ENCODE peak calls at places on chromosomes 3 and 15, in seven cellular contexts. X, M, P, E, F, D and B are unnamed samples.

GRCh38 chr3:197555281-197556261 is at the start of gene BDH1:
- DNase-seq in X (no peak), M (peak), P (peak), E (peak), F (no peak), D (peak), B (peak)

GRCh38 chr15:96851613-96852012 is 521.1 kb downstream of the NR2F2 start:
- DNase-seq in X (peak), M (no peak), P (peak), E (no peak), F (peak), D (no peak), B (no peak)

GRCh38 chr3:185929192-185930151 is 8.3 kb downstream of the TRA2B start:
- DNase-seq in X (no peak), M (no peak), P (no peak), E (no peak), F (no peak), D (no peak), B (no peak)

GRCh38 chr3:71360170-71360569 is 223.4 kb downstream of the FOXP1 start:
- DNase-seq in X (no peak), M (no peak), P (no peak), E (no peak), F (no peak), D (no peak), B (no peak)

GRCh38 chr15:40902605-40903561 is 8.6 kb downstream of the VPS18 start:
- DNase-seq in X (no peak), M (no peak), P (no peak), E (no peak), F (no peak), D (no peak), B (peak)

GRCh38 chr3:43723121-43723734 is 32.5 kb downstream of the ABHD5 start:
- DNase-seq in X (no peak), M (no peak), P (no peak), E (no peak), F (peak), D (no peak), B (no peak)

GRCh38 chr3:189334064-189334920 is 162.5 kb downstream of the TPRG1 start:
- DNase-seq in X (no peak), M (no peak), P (peak), E (no peak), F (peak), D (no peak), B (no peak)

GRCh38 chr3:196639517-196640500 is at the start of gene NRROS:
- DNase-seq in X (no peak), M (peak), P (no peak), E (peak), F (peak), D (peak), B (peak)

GRCh38 chr15:70528816-70529215 is 234.5 kb downstream of the UACA start:
- DNase-seq in X (no peak), M (peak), P (no peak), E (no peak), F (no peak), D (no peak), B (no peak)

GRCh38 chr15:101641894-101642293 is 10.3 kb downstream of the TM2D3 start:
- DNase-seq in X (no peak), M (peak), P (peak), E (no peak), F (no peak), D (no peak), B (no peak)

GRCh38 chr3:142808103-142808917 is 80.6 kb downstream of the PCOLCE2 start:
- DNase-seq in X (peak), M (no peak), P (peak), E (no peak), F (peak), D (no peak), B (no peak)

GRCh38 chr3:197399486-197399885 is 101.1 kb upstream of the DLG1 start:
- DNase-seq in X (no peak), M (no peak), P (no peak), E (no peak), F (no peak), D (no peak), B (no peak)

GRCh38 chr3:187293514-187293870 is 2.0 kb upstream of the MASP1 start:
- DNase-seq in X (no peak), M (no peak), P (no peak), E (no peak), F (no peak), D (no peak), B (no peak)

GRCh38 chr3:172138792-172139507 is 99.6 kb downstream of the FNDC3B start:
- DNase-seq in X (peak), M (peak), P (peak), E (peak), F (peak), D (no peak), B (no peak)

GRCh38 chr15:68379759-68380290 is 52.1 kb downstream of the ITGA11 start:
- DNase-seq in X (no peak), M (no peak), P (no peak), E (no peak), F (no peak), D (no peak), B (no peak)

GRCh38 chr3:32593903-32594525 is 23.4 kb upstream of the DYNC1LI1 start:
- DNase-seq in X (no peak), M (no peak), P (no peak), E (no peak), F (peak), D (no peak), B (no peak)

GRCh38 chr15:74193905-74194304 is 8.7 kb downstream of the STRA6 start:
- DNase-seq in X (no peak), M (no peak), P (no peak), E (no peak), F (no peak), D (no peak), B (no peak)

GRCh38 chr3:64238971-64239667 is 13.9 kb upstream of the PRICKLE2 start:
- DNase-seq in X (peak), M (peak), P (peak), E (peak), F (peak), D (peak), B (peak)

GRCh38 chr3:161989012-161989411 is 492.4 kb downstream of the OTOL1 start:
- DNase-seq in X (peak), M (no peak), P (no peak), E (no peak), F (peak), D (no peak), B (no peak)

GRCh38 chr15:36265422-36265821 is 314.0 kb upstream of the CDIN1 start:
- DNase-seq in X (no peak), M (no peak), P (no peak), E (no peak), F (no peak), D (no peak), B (no peak)

GRCh38 chr3:15527031-15527459 is 5.5 kb upstream of the COLQ start:
- DNase-seq in X (no peak), M (peak), P (no peak), E (no peak), F (no peak), D (no peak), B (no peak)

GRCh38 chr3:133927543-133928066 is 31.9 kb upstream of the RAB6B start:
- DNase-seq in X (no peak), M (peak), P (no peak), E (peak), F (no peak), D (peak), B (peak)